ENCODE peak calls at places on chromosomes 16 and 17, in seven cellular contexts. One of them, this sample, is unnamed.
A peak's percentile ranks its signal among the peaks of the same experiment; 100 is the strongest.

GRCh38 chr16:86229866-86230656 is 280.3 kb upstream of the FOXF1 start:
- DNase-seq in ACHN: no peak
- DNase-seq in NCI-H460: no peak
- DNase-seq in cardiac fibroblast: no peak
- DNase-seq in kidney tubule cell: no peak
- DNase-seq in ELR: no peak
- DNase-seq in naive thymus-derived CD8-positive, alpha-beta T cell: no peak
- DNase-seq in this sample: no peak

GRCh38 chr17:43129671-43130010 is 4.5 kb upstream of the BRCA1 start:
- DNase-seq in ACHN: no peak
- DNase-seq in NCI-H460: no peak
- DNase-seq in cardiac fibroblast: no peak
- DNase-seq in kidney tubule cell: no peak
- DNase-seq in ELR: no peak
- DNase-seq in naive thymus-derived CD8-positive, alpha-beta T cell: no peak
- DNase-seq in this sample: peak; percentile 56

GRCh38 chr16:49055824-49056545 is 225.7 kb downstream of the CBLN1 start:
- DNase-seq in ACHN: no peak
- DNase-seq in NCI-H460: no peak
- DNase-seq in cardiac fibroblast: no peak
- DNase-seq in kidney tubule cell: no peak
- DNase-seq in ELR: no peak
- DNase-seq in naive thymus-derived CD8-positive, alpha-beta T cell: no peak
- DNase-seq in this sample: no peak

GRCh38 chr17:32288600-32288999 is 23.0 kb downstream of the RHBDL3 start:
- DNase-seq in ACHN: no peak
- DNase-seq in NCI-H460: no peak
- DNase-seq in cardiac fibroblast: no peak
- DNase-seq in kidney tubule cell: no peak
- DNase-seq in ELR: no peak
- DNase-seq in naive thymus-derived CD8-positive, alpha-beta T cell: no peak
- DNase-seq in this sample: no peak

GRCh38 chr16:1770328-1771071 is 843 bp downstream of the NME3 start:
- DNase-seq in ACHN: peak; percentile 39
- DNase-seq in NCI-H460: peak; percentile 31
- DNase-seq in cardiac fibroblast: peak; percentile 61
- DNase-seq in kidney tubule cell: peak; percentile 76
- DNase-seq in ELR: peak; percentile 63
- DNase-seq in naive thymus-derived CD8-positive, alpha-beta T cell: peak; percentile 30
- DNase-seq in this sample: peak; percentile 65

GRCh38 chr16:760498-761343 is at the start of gene MSLN:
- DNase-seq in ACHN: no peak
- DNase-seq in NCI-H460: no peak
- DNase-seq in cardiac fibroblast: peak; percentile 22
- DNase-seq in kidney tubule cell: peak; percentile 61
- DNase-seq in ELR: peak; percentile 77
- DNase-seq in naive thymus-derived CD8-positive, alpha-beta T cell: no peak
- DNase-seq in this sample: peak; percentile 59

GRCh38 chr17:74145756-74146155 is 57.7 kb upstream of the RPL38 start:
- DNase-seq in ACHN: no peak
- DNase-seq in NCI-H460: no peak
- DNase-seq in cardiac fibroblast: no peak
- DNase-seq in kidney tubule cell: no peak
- DNase-seq in ELR: no peak
- DNase-seq in naive thymus-derived CD8-positive, alpha-beta T cell: no peak
- DNase-seq in this sample: no peak

GRCh38 chr17:80657561-80657960 is 112.9 kb downstream of the RPTOR start:
- DNase-seq in ACHN: no peak
- DNase-seq in NCI-H460: no peak
- DNase-seq in cardiac fibroblast: no peak
- DNase-seq in kidney tubule cell: no peak
- DNase-seq in ELR: no peak
- DNase-seq in naive thymus-derived CD8-positive, alpha-beta T cell: no peak
- DNase-seq in this sample: no peak

GRCh38 chr16:75644240-75645012 is 3.0 kb downstream of the KARS1 start:
- DNase-seq in ACHN: no peak
- DNase-seq in NCI-H460: no peak
- DNase-seq in cardiac fibroblast: no peak
- DNase-seq in kidney tubule cell: peak; percentile 72
- DNase-seq in ELR: no peak
- DNase-seq in naive thymus-derived CD8-positive, alpha-beta T cell: peak; percentile 31
- DNase-seq in this sample: peak; percentile 39

GRCh38 chr17:41284043-41284442 is 8.5 kb downstream of the KRTAP9-7 start:
- DNase-seq in ACHN: no peak
- DNase-seq in NCI-H460: no peak
- DNase-seq in cardiac fibroblast: no peak
- DNase-seq in kidney tubule cell: no peak
- DNase-seq in ELR: no peak
- DNase-seq in naive thymus-derived CD8-positive, alpha-beta T cell: no peak
- DNase-seq in this sample: no peak

GRCh38 chr16:47687694-47688093 is 226.6 kb downstream of the PHKB start:
- DNase-seq in ACHN: no peak
- DNase-seq in NCI-H460: no peak
- DNase-seq in cardiac fibroblast: no peak
- DNase-seq in kidney tubule cell: peak; percentile 2
- DNase-seq in ELR: peak; percentile 15
- DNase-seq in naive thymus-derived CD8-positive, alpha-beta T cell: no peak
- DNase-seq in this sample: peak; percentile 23

GRCh38 chr16:87392823-87393679 is 915 bp downstream of the MAP1LC3B start:
- DNase-seq in ACHN: peak; percentile 54
- DNase-seq in NCI-H460: no peak
- DNase-seq in cardiac fibroblast: peak; percentile 56
- DNase-seq in kidney tubule cell: peak; percentile 52
- DNase-seq in ELR: peak; percentile 70
- DNase-seq in naive thymus-derived CD8-positive, alpha-beta T cell: peak; percentile 42
- DNase-seq in this sample: peak; percentile 46

GRCh38 chr16:88934066-88934667 is 42.8 kb downstream of the CBFA2T3 start:
- DNase-seq in ACHN: no peak
- DNase-seq in NCI-H460: no peak
- DNase-seq in cardiac fibroblast: no peak
- DNase-seq in kidney tubule cell: no peak
- DNase-seq in ELR: no peak
- DNase-seq in naive thymus-derived CD8-positive, alpha-beta T cell: no peak
- DNase-seq in this sample: no peak

GRCh38 chr17:57817299-57817698 is 32.5 kb downstream of the MRPS23 start:
- DNase-seq in ACHN: no peak
- DNase-seq in NCI-H460: no peak
- DNase-seq in cardiac fibroblast: no peak
- DNase-seq in kidney tubule cell: no peak
- DNase-seq in ELR: no peak
- DNase-seq in naive thymus-derived CD8-positive, alpha-beta T cell: no peak
- DNase-seq in this sample: no peak

GRCh38 chr16:82695806-82696205 is 69.0 kb downstream of the CDH13 start:
- DNase-seq in ACHN: no peak
- DNase-seq in NCI-H460: no peak
- DNase-seq in cardiac fibroblast: peak; percentile 15
- DNase-seq in kidney tubule cell: no peak
- DNase-seq in ELR: no peak
- DNase-seq in naive thymus-derived CD8-positive, alpha-beta T cell: no peak
- DNase-seq in this sample: no peak

GRCh38 chr17:39622380-39623006 is 4.3 kb upstream of the PPP1R1B start:
- DNase-seq in ACHN: peak; percentile 87
- DNase-seq in NCI-H460: peak; percentile 31
- DNase-seq in cardiac fibroblast: no peak
- DNase-seq in kidney tubule cell: no peak
- DNase-seq in ELR: peak; percentile 52
- DNase-seq in naive thymus-derived CD8-positive, alpha-beta T cell: no peak
- DNase-seq in this sample: no peak

GRCh38 chr16:4450430-4450829 is 24.0 kb downstream of the NMRAL1 start:
- DNase-seq in ACHN: no peak
- DNase-seq in NCI-H460: no peak
- DNase-seq in cardiac fibroblast: no peak
- DNase-seq in kidney tubule cell: no peak
- DNase-seq in ELR: no peak
- DNase-seq in naive thymus-derived CD8-positive, alpha-beta T cell: no peak
- DNase-seq in this sample: no peak

GRCh38 chr16:68658258-68658973 is 13.3 kb downstream of the CDH3 start:
- DNase-seq in ACHN: peak; percentile 64
- DNase-seq in NCI-H460: no peak
- DNase-seq in cardiac fibroblast: peak; percentile 51
- DNase-seq in kidney tubule cell: peak; percentile 89
- DNase-seq in ELR: peak; percentile 97
- DNase-seq in naive thymus-derived CD8-positive, alpha-beta T cell: no peak
- DNase-seq in this sample: peak; percentile 99

GRCh38 chr17:8072727-8073461 is 14.6 kb downstream of the ALOX12B start:
- DNase-seq in ACHN: no peak
- DNase-seq in NCI-H460: no peak
- DNase-seq in cardiac fibroblast: no peak
- DNase-seq in kidney tubule cell: no peak
- DNase-seq in ELR: no peak
- DNase-seq in naive thymus-derived CD8-positive, alpha-beta T cell: peak; percentile 45
- DNase-seq in this sample: no peak

GRCh38 chr17:30031214-30031869 is 85.3 kb upstream of the NSRP1 start:
- DNase-seq in ACHN: no peak
- DNase-seq in NCI-H460: no peak
- DNase-seq in cardiac fibroblast: no peak
- DNase-seq in kidney tubule cell: peak; percentile 33
- DNase-seq in ELR: no peak
- DNase-seq in naive thymus-derived CD8-positive, alpha-beta T cell: no peak
- DNase-seq in this sample: no peak

GRCh38 chr16:85812811-85813700 is 13.6 kb downstream of the COX4I1 start:
- DNase-seq in ACHN: no peak
- DNase-seq in NCI-H460: no peak
- DNase-seq in cardiac fibroblast: no peak
- DNase-seq in kidney tubule cell: no peak
- DNase-seq in ELR: no peak
- DNase-seq in naive thymus-derived CD8-positive, alpha-beta T cell: no peak
- DNase-seq in this sample: no peak

GRCh38 chr17:66275651-66276050 is 26.8 kb upstream of the PRKCA start:
- DNase-seq in ACHN: peak; percentile 99
- DNase-seq in NCI-H460: peak; percentile 94
- DNase-seq in cardiac fibroblast: peak; percentile 76
- DNase-seq in kidney tubule cell: peak; percentile 99
- DNase-seq in ELR: peak; percentile 99
- DNase-seq in naive thymus-derived CD8-positive, alpha-beta T cell: no peak
- DNase-seq in this sample: peak; percentile 99

GRCh38 chr16:46862555-46863447 is 21.4 kb upstream of the GPT2 start:
- DNase-seq in ACHN: no peak
- DNase-seq in NCI-H460: no peak
- DNase-seq in cardiac fibroblast: no peak
- DNase-seq in kidney tubule cell: peak; percentile 32
- DNase-seq in ELR: peak; percentile 74
- DNase-seq in naive thymus-derived CD8-positive, alpha-beta T cell: no peak
- DNase-seq in this sample: peak; percentile 66

GRCh38 chr17:33039874-33040273 is 48.2 kb downstream of the SPACA3 start:
- DNase-seq in ACHN: no peak
- DNase-seq in NCI-H460: peak; percentile 60
- DNase-seq in cardiac fibroblast: peak; percentile 48
- DNase-seq in kidney tubule cell: peak; percentile 33
- DNase-seq in ELR: peak; percentile 20
- DNase-seq in naive thymus-derived CD8-positive, alpha-beta T cell: no peak
- DNase-seq in this sample: peak; percentile 88

GRCh38 chr17:9644910-9645751 is at the start of gene USP43:
- DNase-seq in ACHN: peak; percentile 73
- DNase-seq in NCI-H460: peak; percentile 38
- DNase-seq in cardiac fibroblast: peak; percentile 3
- DNase-seq in kidney tubule cell: peak; percentile 84
- DNase-seq in ELR: peak; percentile 25
- DNase-seq in naive thymus-derived CD8-positive, alpha-beta T cell: peak; percentile 4
- DNase-seq in this sample: peak; percentile 64

GRCh38 chr16:31700530-31701388 is 172.8 kb upstream of the ZNF267 start:
- DNase-seq in ACHN: peak; percentile 70
- DNase-seq in NCI-H460: peak; percentile 57
- DNase-seq in cardiac fibroblast: peak; percentile 58
- DNase-seq in kidney tubule cell: peak; percentile 78
- DNase-seq in ELR: peak; percentile 66
- DNase-seq in naive thymus-derived CD8-positive, alpha-beta T cell: peak; percentile 88
- DNase-seq in this sample: peak; percentile 75

GRCh38 chr16:89119661-89120141 is 26.0 kb downstream of the ACSF3 start:
- DNase-seq in ACHN: no peak
- DNase-seq in NCI-H460: no peak
- DNase-seq in cardiac fibroblast: no peak
- DNase-seq in kidney tubule cell: no peak
- DNase-seq in ELR: no peak
- DNase-seq in naive thymus-derived CD8-positive, alpha-beta T cell: no peak
- DNase-seq in this sample: no peak

GRCh38 chr17:16439867-16440351 is 24.5 kb downstream of the TRPV2 start:
- DNase-seq in ACHN: no peak
- DNase-seq in NCI-H460: no peak
- DNase-seq in cardiac fibroblast: peak; percentile 39
- DNase-seq in kidney tubule cell: peak; percentile 47
- DNase-seq in ELR: peak; percentile 47
- DNase-seq in naive thymus-derived CD8-positive, alpha-beta T cell: peak; percentile 27
- DNase-seq in this sample: peak; percentile 55